ENCODE peak calls at places on chromosomes 13 and 19, in four cellular contexts. O, W, A and V are unnamed samples.

GRCh38 chr13:49098198-49098597 is 121.9 kb upstream of the MLNR start:
- DNase-seq in O (no peak), W (no peak), A (no peak), V (no peak)

GRCh38 chr13:42544246-42544915 is 29.6 kb upstream of the TNFSF11 start:
- DNase-seq in O (no peak), W (no peak), A (no peak), V (no peak)

GRCh38 chr19:4199699-4200293 is 17.3 kb downstream of the ANKRD24 start:
- DNase-seq in O (no peak), W (no peak), A (no peak), V (no peak)

GRCh38 chr19:6501740-6502648 is at the start of gene TUBB4A:
- DNase-seq in O (no peak), W (no peak), A (no peak), V (no peak)

GRCh38 chr19:49676136-49676689 is 858 bp upstream of the PRMT1 start:
- DNase-seq in O (peak; percentile 88), W (peak; percentile 80), A (no peak), V (no peak)

GRCh38 chr13:73984949-73985691 is 149.1 kb downstream of the KLF12 start:
- DNase-seq in O (no peak), W (peak; percentile 15), A (peak; percentile 39), V (no peak)

GRCh38 chr19:23778566-23778965 is 19.9 kb upstream of the ZNF681 start:
- DNase-seq in O (no peak), W (no peak), A (no peak), V (no peak)

GRCh38 chr13:107835339-107836018 is 379.9 kb downstream of the LIG4 start:
- DNase-seq in O (no peak), W (no peak), A (no peak), V (no peak)

GRCh38 chr13:91311491-91311890 is 36.0 kb upstream of the MIR17HG start:
- DNase-seq in O (no peak), W (no peak), A (no peak), V (no peak)

GRCh38 chr13:80441968-80442367 is 101.0 kb upstream of the SPRY2 start:
- DNase-seq in O (no peak), W (no peak), A (no peak), V (no peak)

GRCh38 chr19:5097959-5098623 is 129.2 kb downstream of the KDM4B start:
- DNase-seq in O (no peak), W (no peak), A (no peak), V (no peak)

GRCh38 chr13:105278797-105279425 is 1256.6 kb downstream of the EFNB2 start:
- DNase-seq in O (no peak), W (no peak), A (no peak), V (no peak)

GRCh38 chr19:53865918-53866696 is 1.6 kb upstream of the MYADM start:
- DNase-seq in O (no peak), W (no peak), A (no peak), V (peak; percentile 67)

GRCh38 chr13:39217471-39217870 is 179.2 kb downstream of the NHLRC3 start:
- DNase-seq in O (no peak), W (no peak), A (no peak), V (no peak)

GRCh38 chr19:45940515-45940805 is 25.9 kb upstream of the NANOS2 start:
- DNase-seq in O (no peak), W (no peak), A (no peak), V (no peak)

GRCh38 chr19:49954092-49954825 is 6.7 kb downstream of the SIGLEC11 start:
- DNase-seq in O (no peak), W (no peak), A (no peak), V (no peak)

GRCh38 chr13:92265408-92265807 is 867.0 kb downstream of the GPC5 start:
- DNase-seq in O (no peak), W (no peak), A (no peak), V (no peak)

GRCh38 chr13:113802090-113802531 is 43.1 kb downstream of the TMEM255B start:
- DNase-seq in O (no peak), W (no peak), A (no peak), V (no peak)

GRCh38 chr19:45179063-45179847 is 671 bp downstream of the BLOC1S3 start:
- DNase-seq in O (no peak), W (no peak), A (peak; percentile 18), V (no peak)

GRCh38 chr19:45178262-45179062 is at the start of gene BLOC1S3:
- DNase-seq in O (peak; percentile 100), W (peak; percentile 97), A (peak; percentile 99), V (peak; percentile 99)

GRCh38 chr13:46297338-46297737 is 85.6 kb downstream of the LRRC63 start:
- DNase-seq in O (no peak), W (no peak), A (no peak), V (no peak)

GRCh38 chr19:5595745-5596144 is 26.8 kb downstream of the SAFB2 start:
- DNase-seq in O (no peak), W (no peak), A (no peak), V (no peak)

GRCh38 chr19:1045247-1045603 is 5.3 kb downstream of the ABCA7 start:
- DNase-seq in O (no peak), W (no peak), A (peak; percentile 28), V (no peak)

GRCh38 chr19:45404557-45405434 is at the start of gene PPP1R13L:
- DNase-seq in O (no peak), W (no peak), A (no peak), V (peak; percentile 81)

GRCh38 chr19:38900220-38900629 is 456 bp downstream of the NFKBIB start:
- DNase-seq in O (peak; percentile 51), W (no peak), A (no peak), V (no peak)

GRCh38 chr13:51252954-51253531 is 30.8 kb downstream of the FAM124A start:
- DNase-seq in O (no peak), W (no peak), A (no peak), V (no peak)

GRCh38 chr19:17950310-17951150 is 16.4 kb upstream of the KCNN1 start:
- DNase-seq in O (no peak), W (peak; percentile 77), A (no peak), V (peak; percentile 66)

GRCh38 chr19:1027953-1028902 is 1.8 kb downstream of the CNN2 start:
- DNase-seq in O (no peak), W (no peak), A (peak; percentile 19), V (peak; percentile 79)

GRCh38 chr13:68368922-68369321 is 1138.8 kb upstream of the PCDH9 start:
- DNase-seq in O (no peak), W (no peak), A (no peak), V (no peak)

GRCh38 chr19:35019144-35019543 is 11.1 kb upstream of the SCN1B start:
- DNase-seq in O (no peak), W (no peak), A (no peak), V (no peak)